ENCODE peak calls at places on chromosomes 11 and 22, in six cellular contexts. T, F, H, W, G and P are unnamed samples.

GRCh38 chr11:10693509-10694071 is at the start of gene IRAG1:
- DNase-seq in T (peak), F (no peak), H (no peak), W (peak), G (no peak), P (no peak)

GRCh38 chr22:17342361-17342760 is 26.9 kb upstream of the CECR2 start:
- DNase-seq in T (no peak), F (no peak), H (no peak), W (no peak), G (no peak), P (no peak)

GRCh38 chr11:34488855-34489557 is 24.6 kb downstream of the ELF5 start:
- DNase-seq in T (no peak), F (no peak), H (no peak), W (no peak), G (no peak), P (no peak)

GRCh38 chr11:75152090-75152489 is 1.2 kb downstream of the SLCO2B1 start:
- DNase-seq in T (no peak), F (no peak), H (no peak), W (no peak), G (no peak), P (no peak)

GRCh38 chr11:132670921-132671675 is 861.2 kb downstream of the OPCML start:
- DNase-seq in T (no peak), F (no peak), H (no peak), W (no peak), G (no peak), P (no peak)

GRCh38 chr22:50732681-50733080 is 5.3 kb upstream of the ACR start:
- DNase-seq in T (no peak), F (no peak), H (no peak), W (no peak), G (no peak), P (no peak)

GRCh38 chr11:126046796-126047195 is 15.9 kb downstream of the CDON start:
- DNase-seq in T (no peak), F (no peak), H (no peak), W (no peak), G (no peak), P (no peak)

GRCh38 chr22:32967285-32968101 is 90.7 kb downstream of the SYN3 start:
- DNase-seq in T (no peak), F (no peak), H (no peak), W (no peak), G (no peak), P (no peak)

GRCh38 chr11:38824573-38824972 is 2226.5 kb upstream of the RAG2 start:
- DNase-seq in T (no peak), F (no peak), H (peak), W (peak), G (no peak), P (peak)

GRCh38 chr11:134052395-134052987 is 16.4 kb upstream of the JAM3 start:
- DNase-seq in T (no peak), F (no peak), H (no peak), W (no peak), G (no peak), P (no peak)

GRCh38 chr11:103618532-103618931 is 417.9 kb upstream of the DDI1 start:
- DNase-seq in T (no peak), F (no peak), H (no peak), W (peak), G (no peak), P (no peak)

GRCh38 chr11:77073328-77074001 is 6.7 kb downstream of the CAPN5 start:
- DNase-seq in T (peak), F (peak), H (peak), W (peak), G (peak), P (no peak)
- TF ChIP-seq CTCF in T (peak), F (peak), H (peak), W (peak), G (peak), P (no peak)

DNA sequence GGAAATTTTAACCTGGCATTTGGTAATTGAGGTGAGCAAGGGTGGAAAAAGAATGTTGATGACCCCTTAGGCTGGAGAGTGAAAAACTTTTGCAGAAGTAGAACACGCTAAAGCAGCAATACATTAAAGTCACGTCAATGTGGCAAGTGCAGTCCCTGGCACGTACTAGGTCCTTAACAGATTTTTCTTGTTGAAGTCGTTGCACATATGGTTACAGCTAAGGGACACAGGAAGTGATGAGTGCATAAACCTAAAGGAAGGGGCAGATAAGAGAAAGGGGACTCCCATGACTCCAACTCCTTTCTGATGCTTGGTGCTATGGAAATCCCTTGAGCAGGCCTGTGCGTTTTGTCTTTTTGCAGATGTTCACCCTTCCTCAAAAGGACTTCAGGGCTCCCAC is 1.2 kb downstream of the ACCS start:
- DNase-seq in T (no peak), F (no peak), H (no peak), W (no peak), G (no peak), P (no peak)
- H3K4me3 ChIP-seq in T (no peak), F (peak), H (peak), W (peak), G (peak), P (no peak)

DNA sequence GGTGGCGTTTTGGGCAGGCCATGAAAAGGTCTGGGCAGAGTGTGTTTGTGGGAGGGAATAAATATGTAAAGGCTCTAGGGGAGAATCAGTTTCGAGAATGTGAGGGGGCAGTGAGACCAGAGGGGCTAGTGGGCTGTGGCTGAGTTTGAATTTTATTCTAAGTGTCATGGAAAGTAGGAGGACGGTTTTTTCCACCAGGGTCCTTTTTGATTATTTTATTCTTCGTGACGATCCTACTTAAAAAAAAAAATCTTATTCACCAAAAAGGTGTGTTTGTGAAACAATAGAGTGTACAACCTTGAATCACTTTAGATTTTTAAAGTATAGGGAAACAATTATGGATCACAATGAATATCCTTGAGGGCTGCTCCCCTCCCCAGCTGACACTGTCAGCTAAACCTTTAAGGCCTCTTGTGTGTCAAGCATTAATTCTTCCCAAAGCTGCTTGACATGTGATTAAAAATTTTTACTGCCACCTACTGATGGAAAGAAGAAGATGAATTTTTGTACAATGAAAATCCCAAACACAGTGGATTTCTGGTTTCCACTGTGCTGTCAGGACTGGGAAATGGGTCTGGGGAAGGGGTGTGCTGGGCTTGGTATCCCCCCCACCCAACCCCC is 107.5 kb upstream of the OR4B1 start:
- DNase-seq in T (no peak), F (no peak), H (peak), W (peak), G (peak), P (no peak)
- TF ChIP-seq CTCF in T (peak), F (no peak), H (peak), W (peak), G (peak), P (peak)

DNA sequence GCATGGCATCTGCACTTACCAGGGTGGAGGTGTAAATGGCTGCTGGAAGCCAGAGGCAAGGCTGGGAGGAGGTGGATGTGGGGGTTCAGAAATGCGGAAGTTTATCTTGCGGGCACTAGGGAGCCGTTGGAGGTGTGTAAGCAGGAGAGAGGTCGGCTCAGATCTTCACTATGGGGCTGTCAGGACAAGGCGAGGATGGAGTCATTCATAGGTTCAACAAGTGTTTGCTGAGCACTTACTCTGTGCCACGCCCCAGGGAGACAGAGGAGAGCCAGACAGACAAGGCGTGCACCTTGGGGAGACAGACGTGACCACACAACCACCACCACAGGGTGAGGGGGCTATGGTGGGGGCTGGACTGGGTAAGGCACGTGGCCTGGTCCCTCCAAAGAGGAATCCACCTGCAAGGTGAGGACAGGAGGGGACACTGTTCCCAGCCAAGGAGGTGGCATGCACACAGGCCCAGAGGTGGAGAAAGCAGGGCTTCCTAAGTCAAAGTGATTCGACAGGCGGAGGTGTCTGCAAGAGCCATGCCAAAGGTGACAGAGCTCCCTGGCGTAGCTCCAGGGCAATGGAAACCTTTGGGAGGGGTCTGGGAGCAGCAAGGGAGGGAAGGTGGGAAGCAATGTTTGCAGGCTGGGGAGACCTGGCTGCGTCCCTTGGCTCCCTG is 30.8 kb upstream of the TCF20 start:
- DNase-seq in T (no peak), F (no peak), H (no peak), W (no peak), G (no peak), P (no peak)
- H3K4me3 ChIP-seq in T (no peak), F (peak), H (no peak), W (no peak), G (no peak), P (no peak)

DNA sequence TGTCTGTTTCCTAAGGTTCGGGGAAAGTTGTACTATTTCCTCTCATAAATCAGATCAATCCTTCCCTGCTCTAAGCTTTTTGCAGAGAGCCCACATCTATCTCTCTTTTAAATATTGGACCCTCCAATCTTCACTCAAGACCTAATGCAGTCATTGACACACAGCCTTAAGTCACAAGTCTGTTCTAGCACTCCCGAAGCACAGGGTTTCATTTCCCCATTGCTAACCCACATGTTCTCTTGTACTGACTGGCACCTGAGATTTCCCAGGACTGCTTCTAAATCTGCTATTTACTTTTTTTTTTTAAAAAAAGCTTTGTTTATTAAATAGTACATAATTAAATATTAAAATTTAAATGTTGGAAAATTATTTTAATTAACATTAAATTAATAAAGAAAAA is 674.7 kb downstream of the TBC1D22A start:
- DNase-seq in T (no peak), F (no peak), H (no peak), W (no peak), G (no peak), P (no peak)
- TF ChIP-seq CTCF in T (no peak), F (no peak), H (no peak), W (no peak), G (no peak), P (no peak)

DNA sequence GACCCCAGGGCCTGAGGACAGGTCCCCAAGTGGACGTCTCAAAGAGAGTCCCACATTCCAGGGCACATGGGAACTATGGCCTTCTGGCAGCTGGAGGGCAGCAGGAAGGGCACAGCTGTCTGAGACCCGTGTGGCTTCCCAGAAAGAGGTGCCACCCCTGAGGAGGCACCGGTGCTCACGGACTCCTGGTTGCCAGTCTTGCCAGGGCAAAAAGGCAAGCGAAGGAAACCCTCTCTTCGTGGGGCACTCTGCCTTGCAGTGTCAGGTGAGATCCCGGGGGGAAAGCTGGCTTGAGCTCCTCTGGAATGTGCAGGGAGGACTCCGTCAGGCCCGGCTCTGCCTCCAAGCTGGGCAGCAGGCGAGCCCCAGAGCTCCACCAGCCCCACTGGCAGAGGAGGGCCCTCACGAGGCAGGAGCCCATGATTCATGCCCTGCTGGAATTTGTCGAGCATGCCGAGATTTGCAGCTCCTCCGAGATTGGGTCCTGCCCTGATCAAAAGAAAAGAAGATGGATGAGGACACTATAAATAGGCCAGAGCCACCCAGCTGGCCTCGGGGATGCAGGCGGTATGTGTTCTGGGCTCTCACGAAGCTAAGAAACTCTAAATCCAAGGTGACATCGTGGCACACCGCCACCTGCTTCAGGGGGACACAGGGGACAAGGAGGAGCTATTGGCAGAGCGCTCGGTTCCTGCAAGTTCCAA is 9.9 kb upstream of the CELSR1 start:
- DNase-seq in T (no peak), F (peak), H (peak), W (peak), G (no peak), P (no peak)
- H3K4me3 ChIP-seq in T (no peak), F (no peak), H (no peak), W (no peak), G (no peak), P (no peak)

GRCh38 chr11:66509131-66509561 is 1.3 kb upstream of the BBS1 start:
- DNase-seq in T (no peak), F (no peak), H (no peak), W (no peak), G (no peak), P (no peak)

GRCh38 chr11:66505276-66505816 is 5.1 kb upstream of the BBS1 start:
- DNase-seq in T (no peak), F (no peak), H (no peak), W (no peak), G (no peak), P (no peak)

GRCh38 chr11:66510990-66511339 is 530 bp downstream of the BBS1 start:
- DNase-seq in T (no peak), F (no peak), H (no peak), W (no peak), G (no peak), P (no peak)

GRCh38 chr11:66510271-66510989 is at the start of gene BBS1:
- DNase-seq in T (peak), F (peak), H (peak), W (peak), G (peak), P (peak)
- TF ChIP-seq CTCF in T (no peak), F (no peak), H (no peak), W (no peak), G (no peak), P (no peak)

GRCh38 chr22:42500836-42501179 is 18.8 kb downstream of the RRP7A start:
- DNase-seq in T (no peak), F (peak), H (no peak), W (no peak), G (no peak), P (no peak)
- H3K4me3 ChIP-seq in T (peak), F (peak), H (peak), W (peak), G (no peak), P (no peak)

GRCh38 chr22:19103881-19104821 is 18.1 kb downstream of the DGCR2 start:
- DNase-seq in T (no peak), F (no peak), H (no peak), W (no peak), G (no peak), P (no peak)

GRCh38 chr22:19105456-19105855 is 16.8 kb downstream of the DGCR2 start:
- DNase-seq in T (no peak), F (no peak), H (no peak), W (no peak), G (no peak), P (no peak)

GRCh38 chr22:19107730-19108074 is 14.5 kb downstream of the DGCR2 start:
- DNase-seq in T (no peak), F (no peak), H (no peak), W (no peak), G (no peak), P (no peak)

GRCh38 chr22:19106886-19107729 is 15.1 kb downstream of the DGCR2 start:
- DNase-seq in T (no peak), F (no peak), H (no peak), W (no peak), G (no peak), P (no peak)

GRCh38 chr22:19105867-19106802 is 16.1 kb downstream of the DGCR2 start:
- DNase-seq in T (no peak), F (no peak), H (no peak), W (no peak), G (no peak), P (no peak)
- TF ChIP-seq CTCF in T (no peak), F (peak), H (no peak), W (peak), G (peak), P (peak)